ENCODE peak calls at places on chromosomes 16 and 17, in nine cellular contexts. One of them, this sample, is unnamed. For H3K4me1, the result is how much of the 10 kb centered on the place peaks cover.

GRCh38 chr16:75591001-75591852 is 25.0 kb downstream of the GABARAPL2 start:
- DNase-seq in fibroblast of lung: peak
- DNase-seq in right atrium auricular region: peak
- DNase-seq in adrenal gland: no peak
- DNase-seq in mesendoderm: peak
- DNase-seq in thoracic aorta: peak
- DNase-seq in endodermal cell: no peak
- DNase-seq in CD8-positive, alpha-beta memory T cell: no peak
- DNase-seq in uterus: peak
- DNase-seq in this sample: no peak

GRCh38 chr17:20211246-20211645 is 202.1 kb downstream of the SPECC1 start:
- DNase-seq in CD8-positive, alpha-beta memory T cell: no peak
- DNase-seq in mesendoderm: no peak
- DNase-seq in endodermal cell: no peak
- DNase-seq in adrenal gland: no peak
- DNase-seq in right atrium auricular region: no peak
- DNase-seq in uterus: no peak
- DNase-seq in fibroblast of lung: no peak
- DNase-seq in thoracic aorta: no peak
- DNase-seq in this sample: no peak

GRCh38 chr17:73690581-73691135 is 46.4 kb upstream of the SDK2 start:
- DNase-seq in fibroblast of lung: no peak
- DNase-seq in thoracic aorta: no peak
- DNase-seq in right atrium auricular region: peak
- DNase-seq in endodermal cell: peak
- DNase-seq in CD8-positive, alpha-beta memory T cell: no peak
- DNase-seq in adrenal gland: no peak
- DNase-seq in uterus: no peak
- DNase-seq in mesendoderm: peak
- DNase-seq in this sample: no peak

GRCh38 chr16:56317998-56318912 is 107.1 kb downstream of the AMFR start:
- DNase-seq in uterus: peak
- DNase-seq in endodermal cell: peak
- DNase-seq in CD8-positive, alpha-beta memory T cell: peak
- DNase-seq in thoracic aorta: peak
- DNase-seq in adrenal gland: peak
- DNase-seq in fibroblast of lung: peak
- DNase-seq in right atrium auricular region: peak
- DNase-seq in mesendoderm: peak
- DNase-seq in this sample: peak

GRCh38 chr16:88928405-88929375 is 48.3 kb downstream of the CBFA2T3 start:
- DNase-seq in uterus: no peak
- DNase-seq in thoracic aorta: no peak
- DNase-seq in fibroblast of lung: no peak
- DNase-seq in adrenal gland: no peak
- DNase-seq in right atrium auricular region: no peak
- DNase-seq in CD8-positive, alpha-beta memory T cell: no peak
- DNase-seq in endodermal cell: no peak
- DNase-seq in mesendoderm: no peak
- DNase-seq in this sample: no peak

GRCh38 chr16:79434771-79435170 is 165.8 kb downstream of the MAF start:
- DNase-seq in adrenal gland: no peak
- DNase-seq in thoracic aorta: no peak
- DNase-seq in fibroblast of lung: no peak
- DNase-seq in CD8-positive, alpha-beta memory T cell: no peak
- DNase-seq in uterus: no peak
- DNase-seq in right atrium auricular region: no peak
- DNase-seq in endodermal cell: no peak
- DNase-seq in mesendoderm: no peak
- DNase-seq in this sample: no peak

GRCh38 chr16:11413907-11414595 is 68.8 kb downstream of the RMI2 start:
- DNase-seq in adrenal gland: no peak
- DNase-seq in endodermal cell: peak
- DNase-seq in mesendoderm: no peak
- DNase-seq in CD8-positive, alpha-beta memory T cell: no peak
- DNase-seq in thoracic aorta: no peak
- DNase-seq in uterus: no peak
- DNase-seq in fibroblast of lung: no peak
- DNase-seq in right atrium auricular region: no peak
- DNase-seq in this sample: no peak

GRCh38 chr16:15759070-15759469 is 97.8 kb downstream of the MYH11 start:
- DNase-seq in uterus: no peak
- DNase-seq in right atrium auricular region: no peak
- DNase-seq in adrenal gland: no peak
- DNase-seq in endodermal cell: no peak
- DNase-seq in thoracic aorta: no peak
- DNase-seq in mesendoderm: no peak
- DNase-seq in CD8-positive, alpha-beta memory T cell: no peak
- DNase-seq in fibroblast of lung: no peak
- DNase-seq in this sample: no peak

GRCh38 chr16:87822571-87822970 is 46.7 kb downstream of the SLC7A5 start:
- DNase-seq in thoracic aorta: no peak
- DNase-seq in mesendoderm: peak
- DNase-seq in CD8-positive, alpha-beta memory T cell: no peak
- DNase-seq in endodermal cell: peak
- DNase-seq in right atrium auricular region: no peak
- DNase-seq in fibroblast of lung: no peak
- DNase-seq in adrenal gland: no peak
- DNase-seq in uterus: no peak
- DNase-seq in this sample: no peak

GRCh38 chr17:74960739-74961342 is 11.7 kb downstream of the HID1 start:
- DNase-seq in adrenal gland: peak
- DNase-seq in mesendoderm: peak
- DNase-seq in endodermal cell: peak
- DNase-seq in fibroblast of lung: peak
- DNase-seq in thoracic aorta: no peak
- DNase-seq in right atrium auricular region: no peak
- DNase-seq in CD8-positive, alpha-beta memory T cell: peak
- DNase-seq in uterus: no peak
- DNase-seq in this sample: peak

GRCh38 chr17:48052956-48053757 is 5.0 kb downstream of the NFE2L1 start:
- DNase-seq in CD8-positive, alpha-beta memory T cell: no peak
- DNase-seq in adrenal gland: peak
- DNase-seq in right atrium auricular region: peak
- DNase-seq in uterus: peak
- DNase-seq in endodermal cell: peak
- DNase-seq in fibroblast of lung: no peak
- DNase-seq in thoracic aorta: peak
- DNase-seq in mesendoderm: no peak
- DNase-seq in this sample: no peak

GRCh38 chr16:58125781-58126335 is 3.3 kb downstream of the CFAP20 start:
- DNase-seq in thoracic aorta: no peak
- DNase-seq in fibroblast of lung: no peak
- DNase-seq in right atrium auricular region: no peak
- DNase-seq in endodermal cell: no peak
- DNase-seq in mesendoderm: peak
- DNase-seq in CD8-positive, alpha-beta memory T cell: no peak
- DNase-seq in uterus: no peak
- DNase-seq in adrenal gland: no peak
- DNase-seq in this sample: no peak

GRCh38 chr17:79316805-79317204 is 242.2 kb downstream of the ENGASE start:
- DNase-seq in CD8-positive, alpha-beta memory T cell: no peak
- DNase-seq in adrenal gland: no peak
- DNase-seq in uterus: no peak
- DNase-seq in right atrium auricular region: no peak
- DNase-seq in thoracic aorta: no peak
- DNase-seq in fibroblast of lung: no peak
- DNase-seq in mesendoderm: no peak
- DNase-seq in endodermal cell: no peak
- DNase-seq in this sample: no peak

GRCh38 chr16:11679941-11680911 is 12.0 kb downstream of the SNN start:
- DNase-seq in adrenal gland: no peak
- DNase-seq in CD8-positive, alpha-beta memory T cell: no peak
- DNase-seq in uterus: no peak
- DNase-seq in right atrium auricular region: no peak
- DNase-seq in mesendoderm: no peak
- DNase-seq in thoracic aorta: no peak
- DNase-seq in endodermal cell: peak
- DNase-seq in fibroblast of lung: no peak
- DNase-seq in this sample: no peak

GRCh38 chr17:43074869-43075268 is 49.8 kb downstream of the RND2 start:
- DNase-seq in thoracic aorta: no peak
- DNase-seq in right atrium auricular region: no peak
- DNase-seq in uterus: no peak
- DNase-seq in adrenal gland: no peak
- DNase-seq in mesendoderm: no peak
- DNase-seq in CD8-positive, alpha-beta memory T cell: no peak
- DNase-seq in endodermal cell: no peak
- DNase-seq in fibroblast of lung: no peak
- DNase-seq in this sample: no peak

GRCh38 chr17:43068570-43069367 is 43.7 kb downstream of the RND2 start:
- DNase-seq in uterus: no peak
- DNase-seq in adrenal gland: peak
- DNase-seq in CD8-positive, alpha-beta memory T cell: no peak
- DNase-seq in endodermal cell: no peak
- DNase-seq in mesendoderm: peak
- DNase-seq in thoracic aorta: no peak
- DNase-seq in fibroblast of lung: no peak
- DNase-seq in right atrium auricular region: no peak
- DNase-seq in this sample: no peak

GRCh38 chr17:43069368-43069898 is 44.4 kb downstream of the RND2 start:
- DNase-seq in endodermal cell: no peak
- DNase-seq in uterus: no peak
- DNase-seq in fibroblast of lung: no peak
- DNase-seq in adrenal gland: no peak
- DNase-seq in right atrium auricular region: no peak
- DNase-seq in CD8-positive, alpha-beta memory T cell: no peak
- DNase-seq in thoracic aorta: no peak
- DNase-seq in mesendoderm: no peak
- DNase-seq in this sample: no peak

GRCh38 chr17:43070257-43070656 is 45.2 kb downstream of the RND2 start:
- DNase-seq in endodermal cell: no peak
- DNase-seq in uterus: no peak
- DNase-seq in mesendoderm: no peak
- DNase-seq in adrenal gland: no peak
- DNase-seq in thoracic aorta: no peak
- DNase-seq in right atrium auricular region: no peak
- DNase-seq in CD8-positive, alpha-beta memory T cell: no peak
- DNase-seq in fibroblast of lung: no peak
- DNase-seq in this sample: no peak

DNA sequence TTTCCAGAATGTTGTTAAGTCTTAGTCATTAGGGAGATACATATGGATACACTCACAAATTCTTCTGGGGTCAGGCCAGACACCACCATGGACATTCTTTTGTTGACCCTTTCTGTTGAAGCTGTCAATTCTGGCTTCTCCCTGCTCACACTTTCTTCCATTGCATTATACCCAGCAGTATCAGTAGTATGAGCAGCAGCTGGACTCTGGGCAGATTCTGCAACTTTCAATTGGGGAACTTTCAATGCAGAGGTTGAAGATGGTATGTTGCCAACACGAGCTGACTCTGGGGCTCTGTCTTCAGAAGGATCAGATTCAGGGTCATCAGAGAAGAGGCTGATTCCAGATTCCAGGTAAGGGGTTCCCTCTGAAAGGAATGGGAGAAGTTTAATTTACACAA is 45.8 kb downstream of the RND2 start:
- DNase-seq in CD8-positive, alpha-beta memory T cell: no peak
- DNase-seq in adrenal gland: no peak
- DNase-seq in thoracic aorta: no peak
- DNase-seq in fibroblast of lung: no peak
- DNase-seq in right atrium auricular region: no peak
- DNase-seq in mesendoderm: no peak
- DNase-seq in endodermal cell: no peak
- DNase-seq in uterus: no peak
- DNase-seq in this sample: no peak
- H3K4me3 ChIP-seq in CD8-positive, alpha-beta memory T cell: no peak
- H3K4me3 ChIP-seq in adrenal gland: no peak
- H3K4me3 ChIP-seq in thoracic aorta: no peak
- H3K4me3 ChIP-seq in fibroblast of lung: no peak
- H3K4me3 ChIP-seq in right atrium auricular region: no peak
- H3K4me3 ChIP-seq in mesendoderm: no peak
- H3K4me3 ChIP-seq in endodermal cell: no peak
- H3K4me3 ChIP-seq in uterus: no peak
- H3K4me3 ChIP-seq in this sample: no peak

GRCh38 chr17:65037157-65037556 is 19.4 kb downstream of the GNA13 start:
- DNase-seq in CD8-positive, alpha-beta memory T cell: no peak
- DNase-seq in uterus: no peak
- DNase-seq in mesendoderm: no peak
- DNase-seq in right atrium auricular region: no peak
- DNase-seq in thoracic aorta: no peak
- DNase-seq in endodermal cell: no peak
- DNase-seq in fibroblast of lung: no peak
- DNase-seq in adrenal gland: no peak
- DNase-seq in this sample: no peak

GRCh38 chr17:65041518-65041917 is 15.0 kb downstream of the GNA13 start:
- DNase-seq in CD8-positive, alpha-beta memory T cell: no peak
- DNase-seq in uterus: no peak
- DNase-seq in right atrium auricular region: no peak
- DNase-seq in mesendoderm: no peak
- DNase-seq in thoracic aorta: no peak
- DNase-seq in fibroblast of lung: no peak
- DNase-seq in endodermal cell: no peak
- DNase-seq in adrenal gland: no peak
- DNase-seq in this sample: peak

GRCh38 chr17:65042911-65043310 is 13.6 kb downstream of the GNA13 start:
- DNase-seq in adrenal gland: no peak
- DNase-seq in fibroblast of lung: no peak
- DNase-seq in uterus: no peak
- DNase-seq in endodermal cell: peak
- DNase-seq in CD8-positive, alpha-beta memory T cell: no peak
- DNase-seq in right atrium auricular region: no peak
- DNase-seq in thoracic aorta: no peak
- DNase-seq in mesendoderm: no peak
- DNase-seq in this sample: no peak

GRCh38 chr17:65035704-65036103 is 20.8 kb downstream of the GNA13 start:
- DNase-seq in mesendoderm: no peak
- DNase-seq in uterus: no peak
- DNase-seq in right atrium auricular region: no peak
- DNase-seq in endodermal cell: no peak
- DNase-seq in adrenal gland: no peak
- DNase-seq in CD8-positive, alpha-beta memory T cell: no peak
- DNase-seq in fibroblast of lung: no peak
- DNase-seq in thoracic aorta: no peak
- DNase-seq in this sample: no peak

GRCh38 chr17:65039349-65039988 is 17.1 kb downstream of the GNA13 start:
- DNase-seq in adrenal gland: no peak
- DNase-seq in right atrium auricular region: no peak
- DNase-seq in fibroblast of lung: no peak
- DNase-seq in mesendoderm: no peak
- DNase-seq in thoracic aorta: no peak
- DNase-seq in uterus: no peak
- DNase-seq in endodermal cell: no peak
- DNase-seq in CD8-positive, alpha-beta memory T cell: peak
- DNase-seq in this sample: no peak
- H3K4me1 ChIP-seq in adrenal gland: half or more
- H3K4me1 ChIP-seq in right atrium auricular region: half or more
- H3K4me1 ChIP-seq in fibroblast of lung: under half
- H3K4me1 ChIP-seq in mesendoderm: under half
- H3K4me1 ChIP-seq in thoracic aorta: half or more
- H3K4me1 ChIP-seq in uterus: under half
- H3K4me1 ChIP-seq in endodermal cell: under half
- H3K4me1 ChIP-seq in CD8-positive, alpha-beta memory T cell: half or more
- H3K4me1 ChIP-seq in this sample: half or more

GRCh38 chr17:7380855-7381683 is at the start of gene TNK1:
- DNase-seq in right atrium auricular region: no peak
- DNase-seq in thoracic aorta: no peak
- DNase-seq in mesendoderm: peak
- DNase-seq in CD8-positive, alpha-beta memory T cell: no peak
- DNase-seq in adrenal gland: peak
- DNase-seq in uterus: peak
- DNase-seq in endodermal cell: peak
- DNase-seq in fibroblast of lung: no peak
- DNase-seq in this sample: no peak
- H3K4me3 ChIP-seq in right atrium auricular region: peak
- H3K4me3 ChIP-seq in thoracic aorta: peak
- H3K4me3 ChIP-seq in mesendoderm: peak
- H3K4me3 ChIP-seq in CD8-positive, alpha-beta memory T cell: no peak
- H3K4me3 ChIP-seq in adrenal gland: peak
- H3K4me3 ChIP-seq in uterus: peak
- H3K4me3 ChIP-seq in endodermal cell: peak
- H3K4me3 ChIP-seq in fibroblast of lung: peak
- H3K4me3 ChIP-seq in this sample: no peak

GRCh38 chr16:646679-647172 is 2.4 kb upstream of the WDR90 start:
- DNase-seq in thoracic aorta: no peak
- DNase-seq in right atrium auricular region: no peak
- DNase-seq in mesendoderm: no peak
- DNase-seq in endodermal cell: no peak
- DNase-seq in fibroblast of lung: no peak
- DNase-seq in CD8-positive, alpha-beta memory T cell: no peak
- DNase-seq in adrenal gland: no peak
- DNase-seq in uterus: no peak
- DNase-seq in this sample: no peak
- H3K4me1 ChIP-seq in thoracic aorta: under half
- H3K4me1 ChIP-seq in right atrium auricular region: half or more
- H3K4me1 ChIP-seq in mesendoderm: under half
- H3K4me1 ChIP-seq in endodermal cell: under half
- H3K4me1 ChIP-seq in fibroblast of lung: under half
- H3K4me1 ChIP-seq in CD8-positive, alpha-beta memory T cell: under half
- H3K4me1 ChIP-seq in adrenal gland: half or more
- H3K4me1 ChIP-seq in uterus: under half
- H3K4me1 ChIP-seq in this sample: under half